ENCODE peak calls at places on chromosome 17, in five cellular contexts. Q is GM12878, N is K562, E is A549, U is H1. P is an unnamed sample.

GRCh38 chr17:39763046-39763800 is 25.5 kb downstream of the GRB7 start:
- DNase-seq in Q (no peak), N (no peak), E (no peak), U (no peak), P (no peak)

GRCh38 chr17:74919440-74920305 is 3.4 kb downstream of the USH1G start:
- DNase-seq in Q (no peak), N (peak), E (peak), U (peak), P (peak)

GRCh38 chr17:39144414-39144813 is 7.0 kb downstream of the PLXDC1 start:
- DNase-seq in Q (no peak), N (no peak), E (no peak), U (no peak), P (no peak)

GRCh38 chr17:45646288-45646988 is 137.7 kb upstream of the CRHR1 start:
- DNase-seq in Q (no peak), N (no peak), E (no peak), U (no peak), P (peak)

GRCh38 chr17:28018439-28019070 is 23.9 kb upstream of the NLK start:
- DNase-seq in Q (no peak), N (no peak), E (no peak), U (no peak), P (no peak)

GRCh38 chr17:77319211-77320031 is 178.7 kb downstream of the SEC14L1 start:
- DNase-seq in Q (no peak), N (peak), E (peak), U (no peak), P (no peak)

GRCh38 chr17:58401287-58401686 is 16.0 kb downstream of the RNF43 start:
- DNase-seq in Q (no peak), N (no peak), E (no peak), U (no peak), P (no peak)

GRCh38 chr17:14813649-14814048 is 451.5 kb downstream of the PMP22 start:
- DNase-seq in Q (no peak), N (peak), E (no peak), U (peak), P (peak)

GRCh38 chr17:47120521-47121095 is 68.5 kb downstream of the CDC27 start:
- DNase-seq in Q (no peak), N (no peak), E (no peak), U (no peak), P (no peak)

GRCh38 chr17:45284176-45285140 is 22.6 kb upstream of the SPATA32 start:
- DNase-seq in Q (no peak), N (no peak), E (no peak), U (no peak), P (no peak)

GRCh38 chr17:44362964-44363612 is 565 bp downstream of the FAM171A2 start:
- DNase-seq in Q (no peak), N (peak), E (peak), U (no peak), P (no peak)

GRCh38 chr17:43695968-43696865 is 34.5 kb upstream of the MEOX1 start:
- DNase-seq in Q (no peak), N (no peak), E (no peak), U (no peak), P (no peak)

GRCh38 chr17:16419074-16419928 is 3.9 kb downstream of the TRPV2 start:
- DNase-seq in Q (peak), N (peak), E (peak), U (no peak), P (peak)

GRCh38 chr17:55531053-55531728 is 19.9 kb upstream of the SMIM36 start:
- DNase-seq in Q (no peak), N (no peak), E (no peak), U (no peak), P (no peak)

GRCh38 chr17:76659928-76660614 is 16.5 kb upstream of the ST6GALNAC1 start:
- DNase-seq in Q (no peak), N (peak), E (no peak), U (no peak), P (no peak)

GRCh38 chr17:74728033-74728701 is 8.9 kb upstream of the RAB37 start:
- DNase-seq in Q (no peak), N (no peak), E (no peak), U (no peak), P (no peak)

GRCh38 chr17:45319239-45319703 is 2.5 kb upstream of the MAP3K14 start:
- DNase-seq in Q (no peak), N (no peak), E (peak), U (no peak), P (no peak)

GRCh38 chr17:42431758-42432161 is 8.7 kb upstream of the CAVIN1 start:
- DNase-seq in Q (no peak), N (no peak), E (no peak), U (no peak), P (no peak)

GRCh38 chr17:17835415-17836249 is 1.2 kb downstream of the SREBF1 start:
- DNase-seq in Q (no peak), N (no peak), E (no peak), U (no peak), P (no peak)

GRCh38 chr17:72134560-72135399 is 14.0 kb downstream of the SOX9 start:
- DNase-seq in Q (no peak), N (no peak), E (no peak), U (no peak), P (no peak)

GRCh38 chr17:17508019-17508535 is 11.9 kb upstream of the RASD1 start:
- DNase-seq in Q (no peak), N (no peak), E (no peak), U (no peak), P (no peak)

GRCh38 chr17:2688351-2689342 is 22.9 kb downstream of the CLUH start:
- DNase-seq in Q (no peak), N (peak), E (no peak), U (no peak), P (peak)

GRCh38 chr17:54754560-54754959 is 146.1 kb upstream of the TOM1L1 start:
- DNase-seq in Q (no peak), N (peak), E (no peak), U (no peak), P (peak)

GRCh38 chr17:79721993-79722671 is 8.6 kb upstream of the ENPP7 start:
- DNase-seq in Q (no peak), N (peak), E (peak), U (no peak), P (peak)

DNA sequence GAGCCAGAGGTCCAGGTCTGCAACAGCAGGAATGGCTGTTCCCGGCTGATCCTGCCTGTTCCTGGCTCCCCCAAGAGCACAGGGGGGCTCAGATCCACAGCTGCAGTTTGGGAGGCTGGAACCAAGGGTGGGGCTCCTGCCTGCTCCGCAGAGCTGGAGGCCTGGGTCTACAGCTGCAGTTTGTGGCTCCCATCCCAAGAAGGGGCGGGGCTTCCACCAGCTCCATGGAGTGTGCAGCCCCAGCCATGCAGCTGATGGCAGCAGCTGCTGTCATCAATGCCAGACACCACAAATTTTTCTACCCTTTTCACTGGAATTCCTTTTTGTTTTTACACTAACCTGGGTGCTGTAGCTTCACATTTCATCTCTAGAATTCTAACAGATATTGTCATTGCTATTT is 135.4 kb upstream of the KIF2B start:
- DNase-seq in Q (no peak), N (no peak), E (no peak), U (no peak), P (no peak)
- TF ChIP-seq KDM1A in Q (no peak), N (no peak), E (no peak), U (no peak), P (no peak)

GRCh38 chr17:7557147-7557764 is 1.3 kb upstream of the TNFSF13 start:
- DNase-seq in Q (no peak), N (no peak), E (no peak), U (no peak), P (peak)
- TF ChIP-seq KDM1A in Q (no peak), N (no peak), E (no peak), U (no peak), P (no peak)

GRCh38 chr17:33045236-33045635 is 53.6 kb downstream of the SPACA3 start:
- DNase-seq in Q (no peak), N (no peak), E (no peak), U (no peak), P (no peak)

GRCh38 chr17:33046361-33047255 is 55.0 kb downstream of the SPACA3 start:
- DNase-seq in Q (no peak), N (no peak), E (no peak), U (no peak), P (no peak)

GRCh38 chr17:33039874-33040273 is 48.2 kb downstream of the SPACA3 start:
- DNase-seq in Q (no peak), N (no peak), E (no peak), U (no peak), P (no peak)

GRCh38 chr17:33049781-33050414 is 58.3 kb downstream of the SPACA3 start:
- DNase-seq in Q (no peak), N (peak), E (peak), U (peak), P (peak)

DNA sequence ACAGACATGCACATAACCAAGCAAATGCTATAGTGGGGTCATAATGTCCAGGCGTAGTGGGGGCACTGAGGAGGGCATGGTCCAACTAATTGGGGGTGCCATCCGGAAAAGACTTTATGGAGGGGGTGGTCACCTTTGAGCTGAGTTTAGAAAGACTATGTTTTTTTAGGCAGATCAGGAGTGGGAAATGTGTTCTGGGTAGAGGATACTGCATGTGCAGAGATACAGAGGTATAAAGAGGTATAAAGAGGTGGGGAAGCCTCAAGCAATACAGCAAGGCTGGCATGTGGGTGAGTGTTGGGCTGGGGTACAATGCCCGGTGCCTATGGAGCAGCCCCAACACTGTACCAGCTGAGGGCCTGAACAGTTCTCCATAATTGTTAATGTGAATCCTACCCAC is 53.1 kb downstream of the SPACA3 start:
- DNase-seq in Q (no peak), N (no peak), E (no peak), U (no peak), P (no peak)
- TF ChIP-seq KDM1A in Q (no peak), N (no peak), E (no peak), U (no peak), P (no peak)

DNA sequence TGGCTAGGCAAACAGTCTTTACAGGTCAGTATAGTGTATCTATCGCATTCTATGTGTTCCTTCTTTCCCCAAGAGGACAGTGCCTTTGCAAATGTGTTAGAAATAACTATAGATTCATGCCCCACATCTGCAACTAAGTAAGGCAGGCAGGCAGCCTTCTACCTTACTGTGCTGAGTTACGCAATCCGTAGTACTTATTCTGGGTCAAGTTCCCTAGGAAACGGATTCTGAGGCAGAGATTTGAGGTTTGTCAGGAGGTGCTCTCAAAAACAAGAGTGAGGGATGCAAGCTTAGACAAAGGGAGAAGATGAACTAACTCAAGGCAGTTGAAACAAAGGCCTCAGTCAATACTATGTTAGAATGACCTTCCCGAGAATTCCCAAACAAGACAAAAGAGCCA is 12.7 kb upstream of the ANKFY1 start:
- DNase-seq in Q (no peak), N (no peak), E (no peak), U (no peak), P (no peak)
- TF ChIP-seq KDM1A in Q (no peak), N (no peak), E (no peak), U (no peak), P (no peak)

DNA sequence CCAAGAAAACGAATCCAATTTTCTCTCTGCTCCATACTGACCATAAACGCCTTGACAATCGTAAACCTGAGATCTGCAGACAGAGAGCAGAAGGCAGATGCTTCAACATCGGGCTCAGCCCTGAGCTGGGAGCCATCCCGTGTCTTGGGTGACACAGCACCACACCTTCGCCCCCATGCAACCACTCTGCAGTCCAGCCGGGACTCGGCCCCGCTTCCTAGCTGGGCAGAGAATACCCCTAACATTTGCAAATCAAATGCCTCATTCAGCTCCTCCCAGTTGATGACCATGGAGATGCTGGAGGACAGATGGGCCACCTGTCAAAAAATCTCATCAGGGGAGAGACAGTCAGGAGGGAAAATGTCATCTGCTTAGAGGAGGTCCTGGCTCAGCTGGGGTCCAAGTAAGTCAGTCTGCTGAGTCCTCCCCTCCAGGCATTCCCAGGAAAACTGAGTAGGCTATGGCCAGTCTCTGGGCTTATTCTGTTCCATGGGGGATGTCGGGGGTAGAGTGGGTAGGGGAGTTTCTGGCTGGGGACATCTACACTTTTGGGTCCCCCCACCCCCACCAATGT is 158.8 kb downstream of the AXIN2 start:
- DNase-seq in Q (no peak), N (no peak), E (no peak), U (no peak), P (no peak)
- TF ChIP-seq KDM1A in Q (no peak), N (no peak), E (no peak), U (no peak), P (no peak)

GRCh38 chr17:10613775-10614513 is 43.2 kb downstream of the MYH3 start:
- DNase-seq in Q (no peak), N (no peak), E (no peak), U (no peak), P (no peak)

GRCh38 chr17:10616502-10617119 is 40.5 kb downstream of the MYH3 start:
- DNase-seq in Q (no peak), N (peak), E (peak), U (peak), P (peak)

GRCh38 chr17:10612957-10613744 is 44.0 kb downstream of the MYH3 start:
- DNase-seq in Q (no peak), N (no peak), E (no peak), U (no peak), P (no peak)

GRCh38 chr17:10617120-10617505 is 40.0 kb downstream of the MYH3 start:
- DNase-seq in Q (no peak), N (no peak), E (no peak), U (no peak), P (no peak)

GRCh38 chr17:10614536-10615155 is 42.5 kb downstream of the MYH3 start:
- DNase-seq in Q (no peak), N (peak), E (peak), U (no peak), P (peak)
- TF ChIP-seq KDM1A in Q (no peak), N (no peak), E (no peak), U (no peak), P (no peak)

GRCh38 chr17:61495161-61495857 is 43.1 kb downstream of the TBX4 start:
- DNase-seq in Q (no peak), N (peak), E (no peak), U (no peak), P (no peak)
- TF ChIP-seq KDM1A in Q (no peak), N (no peak), E (no peak), U (no peak), P (no peak)

GRCh38 chr17:83109793-83110645 is 30.6 kb downstream of the METRNL start:
- DNase-seq in Q (no peak), N (no peak), E (peak), U (no peak), P (peak)
- TF ChIP-seq KDM1A in Q (no peak), N (peak), E (no peak), U (no peak), P (no peak)

P was measured in HepG2.